ENCODE peak calls at places on chromosomes 1 and 21, in four cellular contexts. Q, X, B and P are unnamed samples.

GRCh38 chr1:220040028-220040596 is 6.2 kb downstream of the EPRS1 start:
- DNase-seq in Q (no peak), X (no peak), B (no peak), P (no peak)

GRCh38 chr1:211172657-211173056 is 38.7 kb upstream of the KCNH1 start:
- DNase-seq in Q (no peak), X (no peak), B (no peak), P (no peak)

GRCh38 chr1:93816970-93817738 is 61.9 kb downstream of the DNTTIP2 start:
- DNase-seq in Q (peak; percentile 72), X (no peak), B (no peak), P (peak; percentile 73)

GRCh38 chr1:154819628-154820590 is 50.2 kb downstream of the KCNN3 start:
- DNase-seq in Q (peak; percentile 51), X (peak; percentile 53), B (no peak), P (no peak)

GRCh38 chr21:20591294-20591693 is 406.9 kb upstream of the NCAM2 start:
- DNase-seq in Q (peak; percentile 49), X (no peak), B (peak; percentile 34), P (no peak)

GRCh38 chr1:40801742-40802077 is 18.1 kb downstream of the KCNQ4 start:
- DNase-seq in Q (no peak), X (no peak), B (no peak), P (no peak)

GRCh38 chr21:42533963-42534355 is 20.3 kb downstream of the SLC37A1 start:
- DNase-seq in Q (no peak), X (no peak), B (no peak), P (no peak)

GRCh38 chr1:115495603-115496002 is 146.2 kb upstream of the VANGL1 start:
- DNase-seq in Q (peak; percentile 89), X (no peak), B (peak; percentile 81), P (peak; percentile 83)

GRCh38 chr1:225156254-225156653 is 226.8 kb downstream of the DNAH14 start:
- DNase-seq in Q (peak; percentile 20), X (no peak), B (no peak), P (no peak)

GRCh38 chr1:228163004-228163753 is 2.4 kb upstream of the IBA57 start:
- DNase-seq in Q (no peak), X (no peak), B (no peak), P (peak; percentile 32)

GRCh38 chr1:112522621-112523020 is 13.9 kb downstream of the WNT2B start:
- DNase-seq in Q (peak; percentile 96), X (no peak), B (peak; percentile 91), P (peak; percentile 91)

GRCh38 chr1:174968750-174969244 is 30.9 kb upstream of the CACYBP start:
- DNase-seq in Q (peak; percentile 55), X (no peak), B (peak; percentile 25), P (peak; percentile 63)

GRCh38 chr1:198234511-198235251 is 77.9 kb downstream of the NEK7 start:
- DNase-seq in Q (peak; percentile 72), X (no peak), B (no peak), P (no peak)

GRCh38 chr1:167698313-167698712 is 23.5 kb upstream of the MPZL1 start:
- DNase-seq in Q (no peak), X (no peak), B (no peak), P (no peak)

GRCh38 chr1:107692580-107693345 is 272.2 kb downstream of the VAV3 start:
- DNase-seq in Q (no peak), X (no peak), B (no peak), P (no peak)

GRCh38 chr21:16330340-16331319 is 600.8 kb downstream of the USP25 start:
- DNase-seq in Q (peak; percentile 76), X (no peak), B (peak; percentile 52), P (peak; percentile 72)